ENCODE peak calls at places on chromosomes 3 and 15, in six cellular contexts. G is HL-60, J is K562, U is HepG2, R is GM12878, V is SK-N-SH. P is an unnamed sample.

GRCh38 chr15:64180235-64180824 is 17.5 kb upstream of the PPIB start:
- DNase-seq in G (no peak), J (no peak), U (no peak), R (peak), V (peak), P (no peak)

GRCh38 chr15:91866971-91867372 is 13.5 kb downstream of the SLCO3A1 start:
- DNase-seq in G (no peak), J (no peak), U (no peak), R (no peak), V (no peak), P (no peak)

GRCh38 chr3:125374501-125374995 is 577 bp downstream of the ZNF148 start:
- DNase-seq in G (no peak), J (peak), U (peak), R (no peak), V (peak), P (peak)

GRCh38 chr3:48468329-48468731 is 21.8 kb downstream of the ATRIP start:
- DNase-seq in G (no peak), J (no peak), U (peak), R (no peak), V (peak), P (no peak)

GRCh38 chr15:22988811-22989210 is 8.6 kb upstream of the CYFIP1 start:
- DNase-seq in G (no peak), J (no peak), U (no peak), R (no peak), V (no peak), P (no peak)

GRCh38 chr15:72230197-72231065 is 559 bp downstream of the PKM start:
- DNase-seq in G (peak), J (peak), U (peak), R (peak), V (peak), P (peak)

GRCh38 chr3:195790891-195791290 is 20.8 kb downstream of the MUC4 start:
- DNase-seq in G (no peak), J (no peak), U (no peak), R (peak), V (no peak), P (no peak)

GRCh38 chr15:60370105-60370803 is 27.5 kb downstream of the ANXA2 start:
- DNase-seq in G (no peak), J (no peak), U (no peak), R (no peak), V (no peak), P (no peak)

GRCh38 chr3:179760944-179761343 is 108.1 kb downstream of the USP13 start:
- DNase-seq in G (peak), J (no peak), U (peak), R (no peak), V (no peak), P (peak)
- TF ChIP-seq GABPA in G (no peak), J (no peak), U (no peak), R (no peak), V (no peak), P (no peak)

GRCh38 chr15:85891470-85891869 is 96.7 kb upstream of the KLHL25 start:
- DNase-seq in G (no peak), J (no peak), U (no peak), R (no peak), V (no peak), P (no peak)

GRCh38 chr15:85899927-85900326 is 105.2 kb upstream of the KLHL25 start:
- DNase-seq in G (no peak), J (no peak), U (no peak), R (no peak), V (no peak), P (no peak)

GRCh38 chr15:85892232-85892631 is 97.5 kb upstream of the KLHL25 start:
- DNase-seq in G (no peak), J (no peak), U (no peak), R (no peak), V (no peak), P (no peak)

GRCh38 chr15:85897818-85898717 is 103.3 kb upstream of the KLHL25 start:
- DNase-seq in G (no peak), J (no peak), U (no peak), R (no peak), V (no peak), P (peak)

GRCh38 chr15:85897207-85897817 is 102.6 kb upstream of the KLHL25 start:
- DNase-seq in G (no peak), J (no peak), U (no peak), R (no peak), V (no peak), P (no peak)
- TF ChIP-seq GABPA in G (no peak), J (no peak), U (no peak), R (no peak), V (no peak), P (no peak)

GRCh38 chr15:42107483-42107882 is 13.1 kb upstream of the PLA2G4D start:
- DNase-seq in G (no peak), J (no peak), U (no peak), R (no peak), V (no peak), P (no peak)
- TF ChIP-seq GABPA in G (no peak), J (no peak), U (no peak), R (no peak), V (no peak), P (no peak)

DNA sequence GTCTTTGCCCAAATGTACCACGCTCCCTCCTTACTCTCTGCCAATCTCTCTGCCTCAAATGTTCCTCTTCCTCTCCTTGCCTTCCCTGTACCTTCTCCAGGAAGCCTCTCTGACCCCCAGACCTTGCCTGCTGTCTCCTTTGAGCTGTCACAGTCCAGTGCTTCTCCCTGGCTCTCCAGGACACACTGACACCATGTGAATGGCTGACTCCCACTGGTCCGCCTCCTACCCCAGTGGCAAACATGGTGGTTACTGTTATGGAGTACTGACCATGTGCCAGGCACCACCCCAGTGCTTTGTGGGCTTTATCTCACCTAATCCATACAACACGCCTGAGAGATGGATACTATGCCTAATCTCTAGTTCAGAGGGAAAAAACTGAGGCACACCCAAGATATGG is 141.9 kb downstream of the TPRA1 start:
- DNase-seq in G (no peak), J (no peak), U (no peak), R (no peak), V (no peak), P (no peak)
- TF ChIP-seq GABPA in G (no peak), J (no peak), U (no peak), R (no peak), V (no peak), P (no peak)

GRCh38 chr15:43989938-43990337 is 163.1 kb downstream of the WDR76 start:
- DNase-seq in G (no peak), J (no peak), U (no peak), R (no peak), V (no peak), P (no peak)
- TF ChIP-seq GABPA in G (no peak), J (no peak), U (no peak), R (no peak), V (no peak), P (no peak)